ENCODE peak calls at places on chromosomes 1 and 21, in four cellular contexts. U, P, C and Z are unnamed samples.
A peak's percentile ranks its signal among the peaks of the same experiment; 100 is the strongest.

GRCh38 chr1:56676571-56677035 is 31.5 kb downstream of the PRKAA2 start:
- DNase-seq in U (no peak), P (no peak), C (no peak), Z (no peak)

GRCh38 chr1:36287595-36287994 is 18.6 kb upstream of the SH3D21 start:
- DNase-seq in U (no peak), P (no peak), C (no peak), Z (no peak)

GRCh38 chr1:174118726-174119125 is 40.6 kb upstream of the RABGAP1L start:
- DNase-seq in U (no peak), P (no peak), C (no peak), Z (no peak)

GRCh38 chr1:191963781-191964455 is 194.3 kb upstream of the RGS18 start:
- DNase-seq in U (no peak), P (no peak), C (no peak), Z (no peak)

GRCh38 chr1:38330799-38331198 is 284.2 kb upstream of the POU3F1 start:
- DNase-seq in U (no peak), P (no peak), C (no peak), Z (no peak)

GRCh38 chr1:233662503-233663105 is 48.7 kb downstream of the KCNK1 start:
- DNase-seq in U (no peak), P (no peak), C (no peak), Z (no peak)

GRCh38 chr1:176374967-176375569 is 87.9 kb upstream of the PAPPA2 start:
- DNase-seq in U (peak; percentile 80), P (peak; percentile 46), C (peak; percentile 69), Z (peak; percentile 78)

GRCh38 chr1:4268262-4268889 is 368.3 kb upstream of the C1orf174 start:
- DNase-seq in U (no peak), P (no peak), C (no peak), Z (no peak)

GRCh38 chr21:46559291-46559983 is 45.4 kb downstream of the S100B start:
- DNase-seq in U (peak; percentile 38), P (no peak), C (no peak), Z (peak; percentile 25)

GRCh38 chr1:191290441-191290840 is 812.8 kb upstream of the BRINP3 start:
- DNase-seq in U (no peak), P (no peak), C (no peak), Z (no peak)

GRCh38 chr1:202643397-202644218 is 66.6 kb downstream of the SYT2 start:
- DNase-seq in U (no peak), P (no peak), C (no peak), Z (no peak)

GRCh38 chr1:236144446-236145150 is 2.3 kb downstream of the GPR137B start:
- DNase-seq in U (no peak), P (no peak), C (no peak), Z (no peak)

GRCh38 chr1:238642231-238642630 is 744.1 kb upstream of the CHRM3 start:
- DNase-seq in U (no peak), P (no peak), C (no peak), Z (no peak)

GRCh38 chr1:31669786-31670582 is 25.3 kb upstream of the PEF1 start:
- DNase-seq in U (peak; percentile 94), P (peak; percentile 83), C (peak; percentile 70), Z (peak; percentile 94)

GRCh38 chr1:11880911-11881748 is 22.4 kb upstream of the NPPB start:
- DNase-seq in U (peak; percentile 80), P (no peak), C (peak; percentile 27), Z (no peak)

GRCh38 chr1:242086093-242086492 is 87.2 kb upstream of the MAP1LC3C start:
- DNase-seq in U (no peak), P (no peak), C (no peak), Z (no peak)

GRCh38 chr21:42538479-42539275 is 25.0 kb downstream of the SLC37A1 start:
- DNase-seq in U (peak; percentile 40), P (no peak), C (peak; percentile 18), Z (no peak)

GRCh38 chr1:3014443-3015268 is 6.6 kb upstream of the ACTRT2 start:
- DNase-seq in U (peak; percentile 34), P (no peak), C (no peak), Z (no peak)

GRCh38 chr1:119159096-119159495 is 18.6 kb upstream of the WARS2 start:
- DNase-seq in U (no peak), P (no peak), C (no peak), Z (no peak)

GRCh38 chr1:70764747-70765146 is 282.9 kb downstream of the PTGER3 start:
- DNase-seq in U (no peak), P (no peak), C (no peak), Z (no peak)

GRCh38 chr21:41641510-41641815 is 125.4 kb downstream of the RIPK4 start:
- DNase-seq in U (no peak), P (no peak), C (no peak), Z (no peak)

GRCh38 chr21:35127851-35128250 is 78.7 kb upstream of the RUNX1 start:
- DNase-seq in U (no peak), P (no peak), C (no peak), Z (no peak)

GRCh38 chr21:38341546-38342012 is 84.8 kb downstream of the KCNJ15 start:
- DNase-seq in U (no peak), P (no peak), C (peak; percentile 34), Z (peak; percentile 49)

GRCh38 chr1:3219005-3219724 is 150.2 kb downstream of the PRDM16 start:
- DNase-seq in U (peak; percentile 78), P (peak; percentile 64), C (peak; percentile 80), Z (peak; percentile 91)

GRCh38 chr1:243731301-243731891 is 118.6 kb downstream of the AKT3 start:
- DNase-seq in U (peak; percentile 77), P (peak; percentile 40), C (peak; percentile 62), Z (peak; percentile 43)

GRCh38 chr1:66769512-66770229 is 17.4 kb downstream of the DYNLT5 start:
- DNase-seq in U (no peak), P (no peak), C (no peak), Z (no peak)

GRCh38 chr1:216935901-216936300 is 212.7 kb upstream of the ESRRG start:
- DNase-seq in U (no peak), P (no peak), C (no peak), Z (no peak)

GRCh38 chr1:192826791-192827477 is 18.1 kb downstream of the RGS2 start:
- DNase-seq in U (no peak), P (no peak), C (no peak), Z (no peak)

GRCh38 chr1:212982430-212983152 is 32.2 kb downstream of the VASH2 start:
- DNase-seq in U (no peak), P (no peak), C (no peak), Z (peak; percentile 52)

GRCh38 chr1:14108356-14109275 is 408.6 kb downstream of the PRDM2 start:
- DNase-seq in U (no peak), P (no peak), C (no peak), Z (no peak)

GRCh38 chr1:228697209-228698016 is 37.9 kb upstream of the RHOU start:
- DNase-seq in U (peak; percentile 80), P (peak; percentile 74), C (peak; percentile 46), Z (peak; percentile 78)

GRCh38 chr1:78536427-78536826 is 45.7 kb downstream of the PTGFR start:
- DNase-seq in U (no peak), P (no peak), C (no peak), Z (no peak)

GRCh38 chr1:185208626-185209170 is 51.7 kb downstream of the SWT1 start:
- DNase-seq in U (no peak), P (no peak), C (no peak), Z (no peak)

GRCh38 chr1:26387447-26387846 is 14.9 kb upstream of the ZNF683 start:
- DNase-seq in U (no peak), P (no peak), C (no peak), Z (no peak)

DNA sequence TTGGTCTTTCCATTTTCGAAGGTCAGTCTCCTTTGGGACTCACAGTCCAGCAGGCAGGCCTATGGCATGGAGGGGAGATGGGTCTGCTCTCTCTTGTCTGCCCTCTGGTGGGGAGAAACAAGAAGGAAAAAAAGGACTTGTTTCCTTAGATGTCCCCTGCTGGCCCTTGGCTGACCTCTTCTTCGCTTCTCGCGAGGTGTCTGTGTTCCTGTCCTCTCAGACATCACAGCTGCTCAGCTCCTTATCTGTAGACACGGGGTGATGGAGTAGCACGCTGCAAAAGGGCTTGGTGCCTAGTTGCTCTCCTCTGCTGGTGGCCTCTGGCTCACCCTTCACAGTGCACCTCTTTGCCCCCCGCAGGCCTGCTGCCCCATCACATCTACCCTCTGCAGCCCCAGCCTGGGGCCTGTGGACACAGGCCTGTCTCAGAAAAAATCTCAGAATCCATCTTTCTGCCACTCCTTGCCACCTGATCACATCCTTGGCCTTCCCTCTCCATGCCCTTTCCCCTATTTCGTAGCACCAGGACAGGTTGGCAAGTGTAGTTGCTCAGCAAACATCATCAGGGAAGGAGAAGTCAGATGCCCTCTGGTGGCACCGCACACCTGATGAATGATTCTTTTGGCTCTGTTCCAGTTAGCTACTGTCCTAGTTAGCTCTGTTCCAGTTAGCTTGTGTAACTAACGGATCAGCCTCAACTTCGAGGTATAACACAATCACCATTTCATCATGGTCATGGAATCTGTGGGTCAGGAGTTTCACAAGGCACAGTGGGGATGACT is 18.7 kb upstream of the AK2 start:
- DNase-seq in U (peak; percentile 91), P (peak; percentile 57), C (peak; percentile 68), Z (peak; percentile 59)
- TF ChIP-seq POLR2AphosphoS5 in U (peak; percentile 45), P (peak; percentile 17), C (no peak), Z (peak; percentile 45)

GRCh38 chr1:108121361-108122143 is 78.6 kb downstream of the SLC25A24 start:
- DNase-seq in U (no peak), P (no peak), C (no peak), Z (no peak)
- TF ChIP-seq CTCF in U (no peak), P (no peak), C (no peak), Z (no peak)

GRCh38 chr1:150596095-150596892 is 16.9 kb upstream of the MCL1 start:
- DNase-seq in U (no peak), P (no peak), C (no peak), Z (no peak)
- H3K27ac ChIP-seq in U (no peak overlapping the region), P (no peak overlapping the region), C (no peak overlapping the region), Z (no peak overlapping the region)

GRCh38 chr1:220691039-220691684 is 999 bp downstream of the C1orf115 start:
- DNase-seq in U (no peak), P (no peak), C (no peak), Z (no peak)

GRCh38 chr1:220689696-220690095 is 467 bp upstream of the C1orf115 start:
- DNase-seq in U (no peak), P (no peak), C (no peak), Z (no peak)

GRCh38 chr1:220692436-220693228 is 2.5 kb downstream of the C1orf115 start:
- DNase-seq in U (no peak), P (no peak), C (no peak), Z (no peak)

GRCh38 chr1:220687809-220688208 is 2.4 kb upstream of the C1orf115 start:
- DNase-seq in U (no peak), P (no peak), C (no peak), Z (no peak)

GRCh38 chr1:220690140-220691038 is at the start of gene C1orf115:
- DNase-seq in U (peak; percentile 87), P (peak; percentile 62), C (peak; percentile 79), Z (peak; percentile 89)
- TF ChIP-seq POLR2AphosphoS5 in U (peak; percentile 58), P (peak; percentile 66), C (peak; percentile 53), Z (no peak)

GRCh38 chr1:226708967-226709396 is 30.1 kb downstream of the ITPKB start:
- DNase-seq in U (no peak), P (no peak), C (no peak), Z (no peak)
- TF ChIP-seq CTCF in U (no peak), P (no peak), C (no peak), Z (no peak)